ENCODE peak calls at places on chromosomes 3 and 15, in ten cellular contexts. R, Y, F, S, A, X, T, L, U and C are unnamed samples.

GRCh38 chr15:28896944-28897343 is 11.2 kb downstream of the APBA2 start:
- DNase-seq in R (no peak), Y (no peak), F (no peak), S (no peak), A (no peak), X (no peak), T (no peak), L (no peak), U (no peak), C (peak; percentile 84)

GRCh38 chr3:13093687-13094086 is 20.5 kb upstream of the IQSEC1 start:
- DNase-seq in R (no peak), Y (no peak), F (no peak), S (peak; percentile 82), A (no peak), X (no peak), T (no peak), L (no peak), U (peak; percentile 18), C (peak; percentile 52)

GRCh38 chr15:65731926-65732325 is 60.2 kb downstream of the DENND4A start:
- DNase-seq in R (no peak), Y (no peak), F (no peak), S (no peak), A (no peak), X (no peak), T (no peak), L (no peak), U (no peak), C (no peak)

GRCh38 chr3:33886015-33886414 is 87.6 kb downstream of the PDCD6IP start:
- DNase-seq in R (no peak), Y (no peak), F (no peak), S (no peak), A (no peak), X (no peak), T (no peak), L (no peak), U (no peak), C (no peak)

GRCh38 chr3:149646181-149646766 is 11.6 kb downstream of the WWTR1 start:
- DNase-seq in R (no peak), Y (no peak), F (no peak), S (no peak), A (no peak), X (no peak), T (no peak), L (peak; percentile 47), U (no peak), C (peak; percentile 58)

GRCh38 chr3:13497386-13497785 is 17.3 kb downstream of the HDAC11 start:
- DNase-seq in R (no peak), Y (peak; percentile 36), F (no peak), S (no peak), A (no peak), X (no peak), T (no peak), L (no peak), U (peak; percentile 17), C (no peak)

GRCh38 chr15:62447742-62448141 is 282.7 kb upstream of the C2CD4B start:
- DNase-seq in R (no peak), Y (no peak), F (no peak), S (no peak), A (no peak), X (no peak), T (no peak), L (no peak), U (peak; percentile 39), C (no peak)

GRCh38 chr3:107969994-107970896 is 120.6 kb downstream of the CD47 start:
- DNase-seq in R (no peak), Y (no peak), F (no peak), S (no peak), A (no peak), X (peak; percentile 15), T (no peak), L (no peak), U (no peak), C (no peak)

GRCh38 chr3:157130138-157130880 is 29.6 kb downstream of the CCNL1 start:
- DNase-seq in R (peak; percentile 92), Y (peak; percentile 81), F (peak; percentile 89), S (peak; percentile 73), A (no peak), X (no peak), T (peak; percentile 74), L (peak; percentile 80), U (peak; percentile 61), C (peak; percentile 60)

GRCh38 chr3:119579366-119580147 is at the start of gene ADPRH:
- DNase-seq in R (peak; percentile 86), Y (peak; percentile 81), F (peak; percentile 75), S (peak; percentile 85), A (no peak), X (peak; percentile 87), T (peak; percentile 70), L (peak; percentile 27), U (peak; percentile 91), C (peak; percentile 24)
- TF ChIP-seq POLR2A in R (peak; percentile 34), Y (peak; percentile 43), F (no peak), S (no peak), A (no peak), X (peak; percentile 77), T (no peak), L (no peak), U (no peak), C (no peak)

GRCh38 chr3:20185733-20186599 is at the start of gene SGO1:
- DNase-seq in R (peak; percentile 100), Y (peak; percentile 100), F (peak; percentile 99), S (peak; percentile 100), A (peak; percentile 98), X (peak; percentile 99), T (peak; percentile 100), L (peak; percentile 95), U (peak; percentile 100), C (peak; percentile 89)

GRCh38 chr3:20190991-20191390 is 5.0 kb upstream of the SGO1 start:
- DNase-seq in R (no peak), Y (no peak), F (no peak), S (no peak), A (no peak), X (no peak), T (no peak), L (no peak), U (no peak), C (no peak)

GRCh38 chr3:20185364-20185732 is 658 bp downstream of the SGO1 start:
- DNase-seq in R (no peak), Y (no peak), F (no peak), S (no peak), A (no peak), X (no peak), T (no peak), L (no peak), U (no peak), C (no peak)

GRCh38 chr3:20182206-20182605 is 3.8 kb downstream of the SGO1 start:
- DNase-seq in R (no peak), Y (no peak), F (no peak), S (no peak), A (no peak), X (no peak), T (no peak), L (no peak), U (no peak), C (no peak)

GRCh38 chr3:20186600-20187004 is 596 bp upstream of the SGO1 start:
- DNase-seq in R (no peak), Y (no peak), F (no peak), S (no peak), A (no peak), X (peak; percentile 9), T (no peak), L (no peak), U (no peak), C (no peak)
- TF ChIP-seq POLR2A in R (no peak), Y (no peak), F (no peak), S (no peak), A (no peak), X (no peak), T (no peak), L (no peak), U (no peak), C (no peak)

GRCh38 chr3:51394541-51394940 is 3.5 kb downstream of the RBM15B start:
- DNase-seq in R (no peak), Y (peak; percentile 33), F (no peak), S (no peak), A (no peak), X (no peak), T (no peak), L (no peak), U (no peak), C (no peak)
- TF ChIP-seq POLR2A in R (no peak), Y (no peak), F (no peak), S (no peak), A (no peak), X (no peak), T (no peak), L (no peak), U (no peak), C (no peak)

GRCh38 chr3:124033360-124034015 is 41.6 kb upstream of the ROPN1 start:
- DNase-seq in R (peak; percentile 10), Y (peak; percentile 63), F (no peak), S (no peak), A (no peak), X (peak; percentile 30), T (no peak), L (no peak), U (peak; percentile 26), C (peak; percentile 21)
- TF ChIP-seq POLR2A in R (peak; percentile 16), Y (no peak), F (no peak), S (no peak), A (no peak), X (peak; percentile 52), T (no peak), L (no peak), U (no peak), C (peak; percentile 18)

DNA sequence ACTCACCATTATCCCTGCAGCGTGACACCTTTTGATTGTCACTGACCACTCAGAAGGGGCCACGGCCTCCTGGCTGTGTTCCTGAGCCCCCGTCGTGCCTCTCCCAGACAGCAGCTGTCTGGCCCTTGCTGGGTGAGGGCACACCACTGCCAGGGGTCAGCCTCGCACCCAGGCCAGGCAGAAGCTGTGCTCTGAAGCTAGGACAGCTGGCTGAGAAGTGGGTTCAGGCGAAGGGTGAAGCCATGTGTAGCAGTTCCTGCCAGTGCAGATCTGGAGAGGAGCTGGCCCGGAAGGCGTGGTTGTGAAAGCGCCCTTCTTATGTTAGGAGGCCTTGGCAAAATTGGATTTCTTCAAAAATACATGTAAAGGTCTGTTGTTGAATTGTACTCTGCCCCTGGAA is 49.2 kb downstream of the KLHL25 start:
- DNase-seq in R (no peak), Y (peak; percentile 45), F (no peak), S (peak; percentile 13), A (no peak), X (no peak), T (no peak), L (no peak), U (no peak), C (no peak)
- TF ChIP-seq POLR2A in R (no peak), Y (no peak), F (no peak), S (no peak), A (no peak), X (no peak), T (no peak), L (no peak), U (no peak), C (no peak)

DNA sequence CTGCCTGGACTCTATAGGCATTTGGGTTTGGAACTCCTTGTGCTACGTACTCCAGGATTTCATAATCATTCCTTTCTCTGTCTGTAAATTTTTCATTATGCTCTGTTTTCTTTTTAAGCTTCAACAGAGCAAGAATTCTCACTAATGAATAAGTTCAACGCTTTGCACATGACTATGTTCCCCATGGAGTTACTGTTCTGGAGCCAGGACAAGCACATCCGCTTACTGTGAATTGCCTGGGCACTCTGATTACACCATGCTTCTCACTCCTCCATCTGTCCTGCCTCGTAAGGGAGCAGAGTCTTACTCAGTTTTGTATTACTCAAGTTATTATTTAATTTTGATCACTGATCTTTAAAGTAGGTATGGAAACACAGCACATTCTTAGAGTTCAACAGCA is 472.7 kb downstream of the RAP2B start:
- DNase-seq in R (no peak), Y (no peak), F (no peak), S (peak; percentile 34), A (no peak), X (no peak), T (no peak), L (no peak), U (no peak), C (no peak)
- TF ChIP-seq POLR2A in R (no peak), Y (no peak), F (no peak), S (no peak), A (no peak), X (no peak), T (no peak), L (no peak), U (no peak), C (no peak)